ENCODE peak calls at places on chromosomes 16 and 17, in nine cellular contexts. T is cardiac muscle cell; D is COR-L47; J is mesothelial cell of epicardium; I is ELR; H is cardiac fibroblast; F is GOT3; N is effector CD4-positive, alpha-beta T cell; U is T-cell. Z is an unnamed sample.

GRCh38 chr17:41486809-41487530 is 2.7 kb downstream of the KRT36 start:
- DNase-seq in T (no peak), D (no peak), J (no peak), I (no peak), H (peak; percentile 9), F (no peak), N (no peak), U (peak; percentile 27), Z (peak; percentile 61)

GRCh38 chr16:57900796-57901479 is 70.0 kb downstream of the CNGB1 start:
- DNase-seq in T (no peak), D (no peak), J (no peak), I (no peak), H (no peak), F (no peak), N (no peak), U (no peak), Z (no peak)

GRCh38 chr16:68353366-68353765 is 42.5 kb downstream of the PRMT7 start:
- DNase-seq in T (no peak), D (no peak), J (no peak), I (no peak), H (no peak), F (no peak), N (no peak), U (no peak), Z (no peak)

GRCh38 chr17:76709077-76709950 is 1.5 kb downstream of the MXRA7 start:
- DNase-seq in T (peak; percentile 97), D (no peak), J (peak; percentile 64), I (peak; percentile 98), H (peak; percentile 97), F (peak; percentile 54), N (no peak), U (no peak), Z (peak; percentile 40)

GRCh38 chr17:78293896-78294295 is 62.5 kb downstream of the TMEM235 start:
- DNase-seq in T (no peak), D (no peak), J (no peak), I (no peak), H (no peak), F (no peak), N (no peak), U (no peak), Z (no peak)

GRCh38 chr17:73878923-73879322 is 234.7 kb upstream of the SDK2 start:
- DNase-seq in T (no peak), D (no peak), J (no peak), I (no peak), H (no peak), F (no peak), N (no peak), U (no peak), Z (no peak)

GRCh38 chr17:74730491-74731346 is 6.3 kb upstream of the RAB37 start:
- DNase-seq in T (no peak), D (no peak), J (no peak), I (no peak), H (no peak), F (no peak), N (no peak), U (peak; percentile 66), Z (no peak)

GRCh38 chr17:60102632-60103047 is 23.9 kb upstream of the HEATR6 start:
- DNase-seq in T (peak; percentile 58), D (no peak), J (no peak), I (peak; percentile 84), H (peak; percentile 79), F (no peak), N (no peak), U (peak; percentile 35), Z (peak; percentile 18)

GRCh38 chr16:87595712-87596111 is 6.6 kb upstream of the JPH3 start:
- DNase-seq in T (no peak), D (no peak), J (no peak), I (no peak), H (no peak), F (no peak), N (no peak), U (no peak), Z (no peak)

GRCh38 chr16:46822270-46822669 is 8.7 kb downstream of the C16orf87 start:
- DNase-seq in T (peak; percentile 48), D (no peak), J (no peak), I (peak; percentile 79), H (peak; percentile 65), F (no peak), N (no peak), U (no peak), Z (no peak)

GRCh38 chr17:67712375-67712774 is 5.4 kb upstream of the NOL11 start:
- DNase-seq in T (no peak), D (no peak), J (no peak), I (no peak), H (no peak), F (no peak), N (no peak), U (no peak), Z (no peak)

GRCh38 chr17:68228817-68229570 is 18.8 kb upstream of the AMZ2 start:
- DNase-seq in T (no peak), D (no peak), J (no peak), I (no peak), H (no peak), F (no peak), N (no peak), U (no peak), Z (peak; percentile 9)

GRCh38 chr17:77802333-77802615 is 156.2 kb upstream of the TNRC6C start:
- DNase-seq in T (no peak), D (no peak), J (no peak), I (no peak), H (no peak), F (no peak), N (no peak), U (no peak), Z (no peak)

GRCh38 chr17:50779747-50780363 is 12.5 kb upstream of the ANKRD40CL start:
- DNase-seq in T (no peak), D (no peak), J (no peak), I (no peak), H (no peak), F (no peak), N (peak; percentile 26), U (peak; percentile 44), Z (no peak)

GRCh38 chr16:29743827-29744531 is 1.8 kb downstream of the C16orf54 start:
- DNase-seq in T (no peak), D (no peak), J (no peak), I (no peak), H (no peak), F (no peak), N (peak; percentile 32), U (peak; percentile 48), Z (no peak)

GRCh38 chr16:50653633-50654524 is 27.2 kb downstream of the SNX20 start:
- DNase-seq in T (no peak), D (no peak), J (no peak), I (no peak), H (no peak), F (no peak), N (no peak), U (no peak), Z (peak; percentile 16)

GRCh38 chr17:75758131-75758905 is 6.7 kb downstream of the GALK1 start:
- DNase-seq in T (no peak), D (no peak), J (no peak), I (peak; percentile 49), H (no peak), F (no peak), N (no peak), U (no peak), Z (peak; percentile 41)

GRCh38 chr17:60127068-60128064 is 22.4 kb upstream of the CA4 start:
- DNase-seq in T (no peak), D (no peak), J (no peak), I (no peak), H (no peak), F (no peak), N (no peak), U (no peak), Z (no peak)

GRCh38 chr17:18248300-18248731 is 10.2 kb downstream of the FLII start:
- DNase-seq in T (peak; percentile 83), D (peak; percentile 42), J (peak; percentile 66), I (peak; percentile 81), H (peak; percentile 77), F (no peak), N (peak; percentile 49), U (peak; percentile 70), Z (peak; percentile 83)

GRCh38 chr16:3065742-3066439 is 451 bp downstream of the IL32 start:
- DNase-seq in T (no peak), D (no peak), J (no peak), I (no peak), H (peak; percentile 19), F (no peak), N (no peak), U (no peak), Z (no peak)

GRCh38 chr16:87963400-87963799 is 12.2 kb downstream of the BANP start:
- DNase-seq in T (peak; percentile 84), D (no peak), J (no peak), I (peak; percentile 95), H (peak; percentile 93), F (no peak), N (peak; percentile 57), U (peak; percentile 57), Z (no peak)

GRCh38 chr17:27217631-27218030 is 76.3 kb upstream of the WSB1 start:
- DNase-seq in T (no peak), D (no peak), J (no peak), I (no peak), H (no peak), F (no peak), N (no peak), U (peak; percentile 32), Z (no peak)

GRCh38 chr16:67942200-67942509 is 1.8 kb downstream of the LCAT start:
- DNase-seq in T (peak; percentile 40), D (no peak), J (no peak), I (peak; percentile 65), H (peak; percentile 39), F (no peak), N (peak; percentile 25), U (peak; percentile 15), Z (peak; percentile 57)

GRCh38 chr17:30969989-30970680 is 704 bp upstream of the RNF135 start:
- DNase-seq in T (peak; percentile 23), D (no peak), J (peak; percentile 48), I (no peak), H (no peak), F (no peak), N (no peak), U (peak; percentile 10), Z (peak; percentile 54)

GRCh38 chr16:87324411-87325275 is 7.5 kb upstream of the C16orf95 start:
- DNase-seq in T (peak; percentile 33), D (peak; percentile 25), J (no peak), I (peak; percentile 50), H (peak; percentile 24), F (no peak), N (peak; percentile 34), U (peak; percentile 47), Z (peak; percentile 27)

Z was measured in DMS53.